ENCODE peak calls at places on chromosomes 11 and 22, in five cellular contexts. O, D, U, H and Z are unnamed samples.
A peak's percentile ranks its signal among the peaks of the same experiment; 100 is the strongest.

GRCh38 chr22:32142600-32142999 is 16.5 kb downstream of the C22orf42 start:
- DNase-seq in O (no peak), D (no peak), U (no peak), H (no peak), Z (no peak)

GRCh38 chr11:132639986-132640385 is 892.3 kb downstream of the OPCML start:
- DNase-seq in O (no peak), D (no peak), U (no peak), H (no peak), Z (no peak)

GRCh38 chr11:76047766-76048165 is 158.5 kb downstream of the WNT11 start:
- DNase-seq in O (no peak), D (no peak), U (no peak), H (no peak), Z (peak; percentile 56)

GRCh38 chr11:119741369-119742262 is 12.6 kb upstream of the NECTIN1 start:
- DNase-seq in O (peak; percentile 47), D (no peak), U (peak; percentile 25), H (peak; percentile 52), Z (no peak)

GRCh38 chr11:30504468-30504867 is 81.7 kb downstream of the MPPED2 start:
- DNase-seq in O (no peak), D (no peak), U (no peak), H (no peak), Z (no peak)

GRCh38 chr22:48954781-48955311 is 872.8 kb downstream of the BRD1 start:
- DNase-seq in O (no peak), D (no peak), U (no peak), H (peak; percentile 7), Z (no peak)

GRCh38 chr22:40541300-40541699 is 95.2 kb downstream of the MRTFA start:
- DNase-seq in O (no peak), D (no peak), U (no peak), H (peak; percentile 33), Z (no peak)

GRCh38 chr22:42364641-42365336 is 67.4 kb downstream of the NFAM1 start:
- DNase-seq in O (no peak), D (peak; percentile 9), U (peak; percentile 49), H (no peak), Z (peak; percentile 73)

GRCh38 chr11:86582898-86583297 is 89.5 kb downstream of the ME3 start:
- DNase-seq in O (no peak), D (no peak), U (no peak), H (no peak), Z (no peak)

GRCh38 chr11:125995313-125995712 is 49.5 kb downstream of the VSIG10L2 start:
- DNase-seq in O (no peak), D (no peak), U (no peak), H (no peak), Z (no peak)

GRCh38 chr11:6602096-6602940 is 1.1 kb downstream of the RRP8 start:
- DNase-seq in O (no peak), D (no peak), U (no peak), H (no peak), Z (no peak)

GRCh38 chr11:128409476-128409875 is 177.9 kb downstream of the ETS1 start:
- DNase-seq in O (no peak), D (peak; percentile 88), U (peak; percentile 81), H (no peak), Z (no peak)

GRCh38 chr11:13487661-13488030 is 8.2 kb downstream of the PTH start:
- DNase-seq in O (no peak), D (peak; percentile 11), U (peak; percentile 8), H (no peak), Z (no peak)

GRCh38 chr11:76788661-76789442 is 5.7 kb downstream of the TSKU start:
- DNase-seq in O (no peak), D (no peak), U (no peak), H (no peak), Z (no peak)

GRCh38 chr11:3934658-3935057 is 79.2 kb downstream of the STIM1 start:
- DNase-seq in O (no peak), D (no peak), U (no peak), H (no peak), Z (no peak)

GRCh38 chr11:70483077-70483861 is 84.9 kb downstream of the CTTN start:
- DNase-seq in O (no peak), D (peak; percentile 43), U (peak; percentile 66), H (no peak), Z (no peak)

GRCh38 chr11:14577290-14577689 is 57.1 kb upstream of the PSMA1 start:
- DNase-seq in O (no peak), D (no peak), U (no peak), H (no peak), Z (no peak)

GRCh38 chr11:45815747-45816146 is 10.8 kb downstream of the SLC35C1 start:
- DNase-seq in O (no peak), D (peak; percentile 28), U (peak; percentile 38), H (no peak), Z (no peak)

GRCh38 chr11:62602141-62603071 is 741 bp upstream of the MTA2 start:
- DNase-seq in O (no peak), D (no peak), U (peak; percentile 79), H (peak; percentile 35), Z (no peak)

GRCh38 chr11:103730151-103730940 is 306.1 kb upstream of the DDI1 start:
- DNase-seq in O (no peak), D (no peak), U (peak; percentile 52), H (no peak), Z (no peak)

GRCh38 chr11:13143486-13144297 is 133.9 kb upstream of the BMAL1 start:
- DNase-seq in O (no peak), D (no peak), U (no peak), H (no peak), Z (no peak)

GRCh38 chr11:46347637-46348311 is 511 bp downstream of the DGKZ start:
- DNase-seq in O (peak; percentile 25), D (no peak), U (no peak), H (no peak), Z (no peak)

GRCh38 chr22:31586137-31586920 is 75.7 kb downstream of the PISD start:
- DNase-seq in O (no peak), D (peak; percentile 87), U (peak; percentile 92), H (no peak), Z (no peak)

GRCh38 chr11:120540744-120541143 is 29.2 kb downstream of the GRIK4 start:
- DNase-seq in O (no peak), D (no peak), U (no peak), H (no peak), Z (no peak)